ENCODE peak calls at places on chromosomes 13 and 19, in five cellular contexts. V, M, S, B and C are unnamed samples.

GRCh38 chr19:33431986-33432385 is 58.5 kb downstream of the CEBPG start:
- DNase-seq in S (no peak), V (no peak), M (no peak), B (no peak), C (no peak)

GRCh38 chr13:98853791-98854191 is 101.3 kb upstream of the SLC15A1 start:
- DNase-seq in M (no peak), S (no peak), V (peak), B (no peak), C (no peak)

GRCh38 chr19:54393381-54393780 is 21.9 kb upstream of the TTYH1 start:
- DNase-seq in M (no peak), V (no peak), B (no peak), S (no peak), C (no peak)

GRCh38 chr13:45747071-45747470 is 45.0 kb downstream of the CBY2 start:
- DNase-seq in S (no peak), B (no peak), V (no peak), M (no peak), C (no peak)

GRCh38 chr19:45506991-45507863 is at the start of gene VASP:
- DNase-seq in S (peak), M (peak), B (peak), V (peak), C (peak)

GRCh38 chr13:99484405-99484981 is 16.8 kb upstream of the TM9SF2 start:
- DNase-seq in V (no peak), B (no peak), M (no peak), S (no peak), C (no peak)

GRCh38 chr19:46924874-46925547 is 64.2 kb downstream of the ARHGAP35 start:
- DNase-seq in S (no peak), B (no peak), M (no peak), V (no peak), C (no peak)

GRCh38 chr19:34512254-34512796 is 30.8 kb downstream of the WTIP start:
- DNase-seq in V (no peak), S (no peak), M (no peak), B (no peak), C (no peak)

GRCh38 chr19:34171539-34171876 is 796 bp upstream of the LSM14A start:
- DNase-seq in B (no peak), M (peak), V (peak), S (no peak), C (no peak)

GRCh38 chr13:37446503-37446902 is 152.1 kb downstream of the POSTN start:
- DNase-seq in B (no peak), S (no peak), M (no peak), V (peak), C (no peak)

GRCh38 chr13:43698009-43698408 is 88.8 kb downstream of the ENOX1 start:
- DNase-seq in S (no peak), M (no peak), V (no peak), B (no peak), C (no peak)

GRCh38 chr19:54179921-54180452 is 7.0 kb upstream of the TMC4 start:
- DNase-seq in S (peak), M (peak), B (peak), V (no peak), C (no peak)

GRCh38 chr19:38648789-38649304 is 1.4 kb downstream of the ACTN4 start:
- DNase-seq in S (peak), M (no peak), V (no peak), B (no peak), C (no peak)

GRCh38 chr19:17473041-17473440 is 2.7 kb downstream of the SLC27A1 start:
- DNase-seq in S (no peak), V (peak), M (no peak), B (no peak), C (no peak)

GRCh38 chr13:94657167-94657566 is 55.2 kb downstream of the SOX21 start:
- DNase-seq in M (no peak), B (no peak), S (no peak), V (no peak), C (no peak)

GRCh38 chr13:23160241-23161175 is 20.3 kb upstream of the SGCG start:
- DNase-seq in M (peak), S (peak), B (no peak), V (peak), C (no peak)

GRCh38 chr19:18972301-18972831 is 31.3 kb upstream of the HOMER3 start:
- DNase-seq in M (no peak), V (peak), S (no peak), B (no peak), C (no peak)

GRCh38 chr19:50568321-50569022 is at the start of gene LRRC4B:
- DNase-seq in B (no peak), V (no peak), M (peak), S (peak), C (no peak)